ENCODE peak calls at places on chromosome X, in eight cellular contexts. One of them, this sample, is unnamed. For H3K4me1 and H3K27me3, the result is how much of the 10 kb centered on the place peaks cover.

GRCh38 chrX:135740683-135741149 is 27.3 kb downstream of the CT45A3 start:
- DNase-seq in cardiac muscle cell: no peak
- DNase-seq in thyroid gland: no peak
- DNase-seq in right lobe of liver: peak
- DNase-seq in mesendoderm: no peak
- DNase-seq in psoas muscle: no peak
- DNase-seq in trophoblast cell: peak
- DNase-seq in Karpas-422: peak
- DNase-seq in this sample: peak

GRCh38 chrX:123358457-123358856 is 174.4 kb downstream of the GRIA3 start:
- DNase-seq in cardiac muscle cell: no peak
- DNase-seq in thyroid gland: no peak
- DNase-seq in right lobe of liver: no peak
- DNase-seq in mesendoderm: no peak
- DNase-seq in psoas muscle: no peak
- DNase-seq in trophoblast cell: no peak
- DNase-seq in Karpas-422: no peak
- DNase-seq in this sample: no peak

GRCh38 chrX:137166591-137166990 is 132.8 kb upstream of the GPR101 start:
- DNase-seq in cardiac muscle cell: peak
- DNase-seq in thyroid gland: no peak
- DNase-seq in right lobe of liver: peak
- DNase-seq in mesendoderm: peak
- DNase-seq in psoas muscle: no peak
- DNase-seq in trophoblast cell: no peak
- DNase-seq in Karpas-422: no peak
- DNase-seq in this sample: no peak

GRCh38 chrX:21738145-21738949 is 19.6 kb downstream of the SMPX start:
- DNase-seq in cardiac muscle cell: peak
- DNase-seq in thyroid gland: no peak
- DNase-seq in right lobe of liver: no peak
- DNase-seq in mesendoderm: peak
- DNase-seq in psoas muscle: peak
- DNase-seq in trophoblast cell: peak
- DNase-seq in Karpas-422: no peak
- DNase-seq in this sample: no peak

GRCh38 chrX:143455045-143455444 is 62.2 kb downstream of the SPANXN3 start:
- DNase-seq in cardiac muscle cell: no peak
- DNase-seq in thyroid gland: no peak
- DNase-seq in right lobe of liver: no peak
- DNase-seq in mesendoderm: no peak
- DNase-seq in psoas muscle: no peak
- DNase-seq in trophoblast cell: peak
- DNase-seq in Karpas-422: no peak
- DNase-seq in this sample: no peak

GRCh38 chrX:134933248-134933647 is 57.5 kb upstream of the SMIM10 start:
- DNase-seq in cardiac muscle cell: no peak
- DNase-seq in thyroid gland: peak
- DNase-seq in right lobe of liver: no peak
- DNase-seq in mesendoderm: no peak
- DNase-seq in psoas muscle: no peak
- DNase-seq in trophoblast cell: no peak
- DNase-seq in Karpas-422: no peak
- DNase-seq in this sample: no peak

GRCh38 chrX:41684940-41685339 is 3.8 kb upstream of the GPR34 start:
- DNase-seq in cardiac muscle cell: no peak
- DNase-seq in thyroid gland: no peak
- DNase-seq in right lobe of liver: no peak
- DNase-seq in mesendoderm: no peak
- DNase-seq in psoas muscle: no peak
- DNase-seq in trophoblast cell: no peak
- DNase-seq in Karpas-422: no peak
- DNase-seq in this sample: no peak

GRCh38 chrX:19893722-19894121 is 6.3 kb upstream of the SH3KBP1 start:
- DNase-seq in cardiac muscle cell: no peak
- DNase-seq in thyroid gland: peak
- DNase-seq in right lobe of liver: no peak
- DNase-seq in mesendoderm: no peak
- DNase-seq in psoas muscle: no peak
- DNase-seq in trophoblast cell: peak
- DNase-seq in Karpas-422: no peak
- DNase-seq in this sample: no peak

GRCh38 chrX:135974279-135974856 is 580 bp upstream of the MMGT1 start:
- DNase-seq in cardiac muscle cell: peak
- DNase-seq in thyroid gland: peak
- DNase-seq in right lobe of liver: peak
- DNase-seq in mesendoderm: peak
- DNase-seq in psoas muscle: peak
- DNase-seq in trophoblast cell: peak
- DNase-seq in Karpas-422: peak
- DNase-seq in this sample: peak

GRCh38 chrX:14923761-14924160 is 50.5 kb downstream of the MOSPD2 start:
- DNase-seq in cardiac muscle cell: no peak
- DNase-seq in thyroid gland: no peak
- DNase-seq in right lobe of liver: no peak
- DNase-seq in mesendoderm: no peak
- DNase-seq in psoas muscle: no peak
- DNase-seq in trophoblast cell: peak
- DNase-seq in Karpas-422: no peak
- DNase-seq in this sample: no peak

GRCh38 chrX:63735882-63736281 is 49.1 kb downstream of the ARHGEF9 start:
- DNase-seq in cardiac muscle cell: no peak
- DNase-seq in thyroid gland: no peak
- DNase-seq in right lobe of liver: no peak
- DNase-seq in mesendoderm: no peak
- DNase-seq in psoas muscle: no peak
- DNase-seq in trophoblast cell: no peak
- DNase-seq in Karpas-422: no peak
- DNase-seq in this sample: peak

GRCh38 chrX:58025979-58026378 is 115.7 kb upstream of the ZXDA start:
- DNase-seq in cardiac muscle cell: no peak
- DNase-seq in thyroid gland: peak
- DNase-seq in right lobe of liver: no peak
- DNase-seq in mesendoderm: peak
- DNase-seq in psoas muscle: no peak
- DNase-seq in trophoblast cell: peak
- DNase-seq in Karpas-422: peak
- DNase-seq in this sample: no peak

GRCh38 chrX:87900320-87900908 is 382.8 kb downstream of the KLHL4 start:
- DNase-seq in cardiac muscle cell: no peak
- DNase-seq in thyroid gland: no peak
- DNase-seq in right lobe of liver: no peak
- DNase-seq in mesendoderm: no peak
- DNase-seq in psoas muscle: no peak
- DNase-seq in trophoblast cell: peak
- DNase-seq in Karpas-422: no peak
- DNase-seq in this sample: no peak

GRCh38 chrX:57655065-57655464 is 25.0 kb downstream of the NLRP2B start:
- DNase-seq in cardiac muscle cell: no peak
- DNase-seq in thyroid gland: no peak
- DNase-seq in right lobe of liver: no peak
- DNase-seq in mesendoderm: no peak
- DNase-seq in psoas muscle: no peak
- DNase-seq in trophoblast cell: no peak
- DNase-seq in Karpas-422: no peak
- DNase-seq in this sample: no peak

GRCh38 chrX:150774798-150775568 is 81.8 kb downstream of the MTMR1 start:
- DNase-seq in cardiac muscle cell: no peak
- DNase-seq in thyroid gland: no peak
- DNase-seq in right lobe of liver: no peak
- DNase-seq in mesendoderm: no peak
- DNase-seq in psoas muscle: no peak
- DNase-seq in trophoblast cell: peak
- DNase-seq in Karpas-422: no peak
- DNase-seq in this sample: no peak

GRCh38 chrX:9252182-9252581 is 212.7 kb upstream of the TBL1X start:
- DNase-seq in cardiac muscle cell: no peak
- DNase-seq in thyroid gland: no peak
- DNase-seq in right lobe of liver: no peak
- DNase-seq in mesendoderm: peak
- DNase-seq in psoas muscle: no peak
- DNase-seq in trophoblast cell: peak
- DNase-seq in Karpas-422: no peak
- DNase-seq in this sample: no peak

GRCh38 chrX:96564595-96564994 is 120.0 kb upstream of the DIAPH2 start:
- DNase-seq in cardiac muscle cell: no peak
- DNase-seq in thyroid gland: no peak
- DNase-seq in right lobe of liver: no peak
- DNase-seq in mesendoderm: no peak
- DNase-seq in psoas muscle: no peak
- DNase-seq in trophoblast cell: peak
- DNase-seq in Karpas-422: no peak
- DNase-seq in this sample: no peak

GRCh38 chrX:123860983-123861382 is 1.1 kb downstream of the XIAP start:
- DNase-seq in cardiac muscle cell: no peak
- DNase-seq in thyroid gland: no peak
- DNase-seq in right lobe of liver: no peak
- DNase-seq in mesendoderm: no peak
- DNase-seq in psoas muscle: no peak
- DNase-seq in trophoblast cell: no peak
- DNase-seq in Karpas-422: peak
- DNase-seq in this sample: no peak

GRCh38 chrX:31333181-31333831 is 261.5 kb upstream of the FTHL17 start:
- DNase-seq in cardiac muscle cell: no peak
- DNase-seq in thyroid gland: no peak
- DNase-seq in right lobe of liver: no peak
- DNase-seq in mesendoderm: peak
- DNase-seq in psoas muscle: no peak
- DNase-seq in trophoblast cell: peak
- DNase-seq in Karpas-422: no peak
- DNase-seq in this sample: no peak

GRCh38 chrX:133376422-133376821 is 38.9 kb downstream of the GPC4 start:
- DNase-seq in cardiac muscle cell: no peak
- DNase-seq in thyroid gland: no peak
- DNase-seq in right lobe of liver: no peak
- DNase-seq in mesendoderm: no peak
- DNase-seq in psoas muscle: no peak
- DNase-seq in trophoblast cell: no peak
- DNase-seq in Karpas-422: no peak
- DNase-seq in this sample: no peak
- H3K4me1 ChIP-seq in cardiac muscle cell: under half
- H3K4me1 ChIP-seq in thyroid gland: under half
- H3K4me1 ChIP-seq in right lobe of liver: under half
- H3K4me1 ChIP-seq in mesendoderm: under half
- H3K4me1 ChIP-seq in psoas muscle: under half
- H3K4me1 ChIP-seq in trophoblast cell: under half
- H3K4me1 ChIP-seq in Karpas-422: under half
- H3K4me1 ChIP-seq in this sample: under half

GRCh38 chrX:153779891-153780677 is 757 bp upstream of the SRPK3 start:
- DNase-seq in cardiac muscle cell: no peak
- DNase-seq in thyroid gland: no peak
- DNase-seq in right lobe of liver: no peak
- DNase-seq in mesendoderm: no peak
- DNase-seq in psoas muscle: no peak
- DNase-seq in trophoblast cell: no peak
- DNase-seq in Karpas-422: no peak
- DNase-seq in this sample: no peak
- H3K27ac ChIP-seq in cardiac muscle cell: no peak
- H3K27ac ChIP-seq in thyroid gland: no peak
- H3K27ac ChIP-seq in right lobe of liver: no peak
- H3K27ac ChIP-seq in mesendoderm: no peak
- H3K27ac ChIP-seq in psoas muscle: peak
- H3K27ac ChIP-seq in trophoblast cell: no peak
- H3K27ac ChIP-seq in Karpas-422: no peak
- H3K27ac ChIP-seq in this sample: no peak

GRCh38 chrX:11666180-11666579 is 460 bp upstream of the ARHGAP6 start:
- DNase-seq in cardiac muscle cell: peak
- DNase-seq in thyroid gland: no peak
- DNase-seq in right lobe of liver: peak
- DNase-seq in mesendoderm: peak
- DNase-seq in psoas muscle: no peak
- DNase-seq in trophoblast cell: no peak
- DNase-seq in Karpas-422: no peak
- DNase-seq in this sample: peak

GRCh38 chrX:11664211-11664888 is 1.4 kb downstream of the ARHGAP6 start:
- DNase-seq in cardiac muscle cell: peak
- DNase-seq in thyroid gland: no peak
- DNase-seq in right lobe of liver: no peak
- DNase-seq in mesendoderm: peak
- DNase-seq in psoas muscle: peak
- DNase-seq in trophoblast cell: peak
- DNase-seq in Karpas-422: no peak
- DNase-seq in this sample: peak

GRCh38 chrX:11667286-11667685 is 1.6 kb upstream of the ARHGAP6 start:
- DNase-seq in cardiac muscle cell: no peak
- DNase-seq in thyroid gland: no peak
- DNase-seq in right lobe of liver: no peak
- DNase-seq in mesendoderm: no peak
- DNase-seq in psoas muscle: no peak
- DNase-seq in trophoblast cell: no peak
- DNase-seq in Karpas-422: no peak
- DNase-seq in this sample: no peak

GRCh38 chrX:11663875-11664210 is 1.9 kb downstream of the ARHGAP6 start:
- DNase-seq in cardiac muscle cell: peak
- DNase-seq in thyroid gland: no peak
- DNase-seq in right lobe of liver: no peak
- DNase-seq in mesendoderm: peak
- DNase-seq in psoas muscle: no peak
- DNase-seq in trophoblast cell: no peak
- DNase-seq in Karpas-422: no peak
- DNase-seq in this sample: no peak

GRCh38 chrX:11665144-11666040 is at the start of gene ARHGAP6:
- DNase-seq in cardiac muscle cell: peak
- DNase-seq in thyroid gland: peak
- DNase-seq in right lobe of liver: peak
- DNase-seq in mesendoderm: peak
- DNase-seq in psoas muscle: peak
- DNase-seq in trophoblast cell: peak
- DNase-seq in Karpas-422: no peak
- DNase-seq in this sample: peak
- H3K27me3 ChIP-seq in cardiac muscle cell: under half
- H3K27me3 ChIP-seq in thyroid gland: under half
- H3K27me3 ChIP-seq in right lobe of liver: under half
- H3K27me3 ChIP-seq in mesendoderm: under half
- H3K27me3 ChIP-seq in psoas muscle: under half
- H3K27me3 ChIP-seq in trophoblast cell: under half
- H3K27me3 ChIP-seq in Karpas-422: under half
- H3K27me3 ChIP-seq in this sample: under half

DNA sequence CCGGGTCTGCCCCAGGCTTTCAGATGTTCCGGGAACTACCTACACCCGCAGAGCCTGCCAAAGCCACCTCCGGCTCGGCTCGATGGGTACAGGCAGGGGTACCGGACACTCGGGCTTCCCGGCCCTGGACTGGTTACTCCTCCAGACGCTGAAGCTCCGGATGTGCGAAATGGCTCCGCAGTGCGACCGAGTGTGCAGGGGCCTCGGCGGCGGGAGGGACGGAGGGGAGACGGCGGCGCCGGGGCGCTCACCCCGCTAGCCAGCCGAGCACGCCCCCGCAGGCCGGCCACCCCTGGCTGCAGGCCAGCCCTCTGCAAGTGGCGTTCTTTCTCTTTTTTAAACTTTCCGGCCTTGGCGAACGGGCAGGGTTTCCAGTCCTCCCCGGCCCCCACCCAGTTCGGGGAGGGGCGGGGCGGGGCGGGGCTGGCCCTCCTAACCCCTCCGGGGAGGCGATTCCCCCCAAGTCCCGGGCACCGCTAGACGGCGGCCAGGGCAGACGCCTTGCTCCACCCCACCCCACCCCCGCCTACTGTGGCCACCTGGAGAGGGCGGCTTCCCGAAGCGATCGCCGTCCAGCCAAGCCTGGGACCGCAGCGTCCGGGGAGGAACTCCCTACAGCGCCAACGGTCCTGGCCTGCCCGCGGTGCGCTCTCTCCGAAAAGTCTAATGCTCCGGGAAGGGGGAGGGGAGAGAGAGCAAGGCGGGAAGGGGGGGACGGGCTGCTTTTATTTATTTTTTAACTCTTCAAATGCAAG is 7.5 kb downstream of the BCOR start:
- DNase-seq in cardiac muscle cell: no peak
- DNase-seq in thyroid gland: peak
- DNase-seq in right lobe of liver: peak
- DNase-seq in mesendoderm: peak
- DNase-seq in psoas muscle: peak
- DNase-seq in trophoblast cell: no peak
- DNase-seq in Karpas-422: no peak
- DNase-seq in this sample: peak
- H3K4me1 ChIP-seq in cardiac muscle cell: half or more
- H3K4me1 ChIP-seq in thyroid gland: under half
- H3K4me1 ChIP-seq in right lobe of liver: under half
- H3K4me1 ChIP-seq in mesendoderm: under half
- H3K4me1 ChIP-seq in psoas muscle: under half
- H3K4me1 ChIP-seq in trophoblast cell: under half
- H3K4me1 ChIP-seq in Karpas-422: half or more
- H3K4me1 ChIP-seq in this sample: under half